ENCODE peak calls at places on chromosomes 16 and 17, in eight cellular contexts. One of them, this sample, is unnamed. For H3K4me1 and H3K9me3, the result is how much of the 10 kb centered on the place peaks cover.

GRCh38 chr16:78444-79145 is 570 bp downstream of the MPG start:
- DNase-seq in psoas muscle: peak
- DNase-seq in fibroblast of lung: peak
- DNase-seq in left ventricle myocardium inferior: peak
- DNase-seq in prostate gland: no peak
- DNase-seq in effector memory CD4-positive, alpha-beta T cell: no peak
- DNase-seq in cardiac muscle cell: peak
- DNase-seq in iPS DF 6.9: no peak
- DNase-seq in this sample: no peak

GRCh38 chr16:28495098-28495793 is 803 bp downstream of the APOBR start:
- DNase-seq in psoas muscle: no peak
- DNase-seq in prostate gland: no peak
- DNase-seq in iPS DF 6.9: no peak
- DNase-seq in effector memory CD4-positive, alpha-beta T cell: no peak
- DNase-seq in left ventricle myocardium inferior: no peak
- DNase-seq in fibroblast of lung: no peak
- DNase-seq in cardiac muscle cell: no peak
- DNase-seq in this sample: no peak

GRCh38 chr16:86044881-86045600 is 146.1 kb downstream of the IRF8 start:
- DNase-seq in prostate gland: no peak
- DNase-seq in psoas muscle: no peak
- DNase-seq in cardiac muscle cell: no peak
- DNase-seq in effector memory CD4-positive, alpha-beta T cell: no peak
- DNase-seq in left ventricle myocardium inferior: no peak
- DNase-seq in iPS DF 6.9: no peak
- DNase-seq in fibroblast of lung: no peak
- DNase-seq in this sample: no peak

GRCh38 chr16:29192329-29193247 is 207.7 kb downstream of the LAT start:
- DNase-seq in effector memory CD4-positive, alpha-beta T cell: no peak
- DNase-seq in prostate gland: no peak
- DNase-seq in left ventricle myocardium inferior: no peak
- DNase-seq in fibroblast of lung: no peak
- DNase-seq in cardiac muscle cell: no peak
- DNase-seq in psoas muscle: no peak
- DNase-seq in iPS DF 6.9: no peak
- DNase-seq in this sample: no peak

GRCh38 chr17:48961516-48962233 is 6.7 kb downstream of the GIP start:
- DNase-seq in cardiac muscle cell: peak
- DNase-seq in iPS DF 6.9: no peak
- DNase-seq in fibroblast of lung: peak
- DNase-seq in psoas muscle: no peak
- DNase-seq in left ventricle myocardium inferior: no peak
- DNase-seq in effector memory CD4-positive, alpha-beta T cell: no peak
- DNase-seq in prostate gland: no peak
- DNase-seq in this sample: no peak

GRCh38 chr17:9824094-9824493 is 1.6 kb upstream of the GLP2R start:
- DNase-seq in left ventricle myocardium inferior: no peak
- DNase-seq in effector memory CD4-positive, alpha-beta T cell: no peak
- DNase-seq in psoas muscle: no peak
- DNase-seq in iPS DF 6.9: no peak
- DNase-seq in cardiac muscle cell: no peak
- DNase-seq in prostate gland: no peak
- DNase-seq in fibroblast of lung: no peak
- DNase-seq in this sample: no peak

GRCh38 chr16:57479043-57479421 is 7.3 kb downstream of the DOK4 start:
- DNase-seq in left ventricle myocardium inferior: no peak
- DNase-seq in iPS DF 6.9: no peak
- DNase-seq in fibroblast of lung: no peak
- DNase-seq in prostate gland: no peak
- DNase-seq in effector memory CD4-positive, alpha-beta T cell: no peak
- DNase-seq in psoas muscle: no peak
- DNase-seq in cardiac muscle cell: no peak
- DNase-seq in this sample: no peak

GRCh38 chr16:35525979-35526590 is 2066.7 kb downstream of the TP53TG3F start:
- DNase-seq in cardiac muscle cell: no peak
- DNase-seq in prostate gland: no peak
- DNase-seq in fibroblast of lung: no peak
- DNase-seq in left ventricle myocardium inferior: no peak
- DNase-seq in psoas muscle: no peak
- DNase-seq in iPS DF 6.9: no peak
- DNase-seq in effector memory CD4-positive, alpha-beta T cell: no peak
- DNase-seq in this sample: no peak

GRCh38 chr17:41992576-41992975 is 24.7 kb downstream of the DNAJC7 start:
- DNase-seq in left ventricle myocardium inferior: no peak
- DNase-seq in fibroblast of lung: peak
- DNase-seq in psoas muscle: no peak
- DNase-seq in prostate gland: no peak
- DNase-seq in effector memory CD4-positive, alpha-beta T cell: no peak
- DNase-seq in iPS DF 6.9: no peak
- DNase-seq in cardiac muscle cell: no peak
- DNase-seq in this sample: no peak

GRCh38 chr17:39461911-39462641 is 790 bp downstream of the CDK12 start:
- DNase-seq in effector memory CD4-positive, alpha-beta T cell: no peak
- DNase-seq in cardiac muscle cell: no peak
- DNase-seq in iPS DF 6.9: no peak
- DNase-seq in fibroblast of lung: peak
- DNase-seq in psoas muscle: peak
- DNase-seq in prostate gland: peak
- DNase-seq in left ventricle myocardium inferior: no peak
- DNase-seq in this sample: no peak

GRCh38 chr16:640614-641013 is 1.0 kb upstream of the MCRIP2 start:
- DNase-seq in prostate gland: no peak
- DNase-seq in psoas muscle: no peak
- DNase-seq in fibroblast of lung: no peak
- DNase-seq in effector memory CD4-positive, alpha-beta T cell: no peak
- DNase-seq in iPS DF 6.9: no peak
- DNase-seq in cardiac muscle cell: no peak
- DNase-seq in left ventricle myocardium inferior: no peak
- DNase-seq in this sample: no peak

GRCh38 chr16:56295739-56296527 is 104.6 kb downstream of the GNAO1 start:
- DNase-seq in iPS DF 6.9: no peak
- DNase-seq in psoas muscle: no peak
- DNase-seq in prostate gland: no peak
- DNase-seq in cardiac muscle cell: no peak
- DNase-seq in fibroblast of lung: no peak
- DNase-seq in left ventricle myocardium inferior: no peak
- DNase-seq in effector memory CD4-positive, alpha-beta T cell: no peak
- DNase-seq in this sample: no peak

GRCh38 chr16:56300901-56301351 is 109.6 kb downstream of the GNAO1 start:
- DNase-seq in psoas muscle: no peak
- DNase-seq in iPS DF 6.9: no peak
- DNase-seq in cardiac muscle cell: no peak
- DNase-seq in left ventricle myocardium inferior: no peak
- DNase-seq in fibroblast of lung: peak
- DNase-seq in effector memory CD4-positive, alpha-beta T cell: no peak
- DNase-seq in prostate gland: no peak
- DNase-seq in this sample: no peak

GRCh38 chr16:56297684-56298083 is 106.4 kb downstream of the GNAO1 start:
- DNase-seq in psoas muscle: no peak
- DNase-seq in prostate gland: no peak
- DNase-seq in cardiac muscle cell: no peak
- DNase-seq in iPS DF 6.9: no peak
- DNase-seq in left ventricle myocardium inferior: no peak
- DNase-seq in fibroblast of lung: no peak
- DNase-seq in effector memory CD4-positive, alpha-beta T cell: no peak
- DNase-seq in this sample: no peak

GRCh38 chr16:56301391-56301850 is 110.1 kb downstream of the GNAO1 start:
- DNase-seq in effector memory CD4-positive, alpha-beta T cell: no peak
- DNase-seq in cardiac muscle cell: peak
- DNase-seq in left ventricle myocardium inferior: no peak
- DNase-seq in iPS DF 6.9: no peak
- DNase-seq in prostate gland: no peak
- DNase-seq in psoas muscle: no peak
- DNase-seq in fibroblast of lung: peak
- DNase-seq in this sample: no peak

GRCh38 chr16:56298948-56299602 is 107.8 kb downstream of the GNAO1 start:
- DNase-seq in prostate gland: no peak
- DNase-seq in cardiac muscle cell: no peak
- DNase-seq in effector memory CD4-positive, alpha-beta T cell: no peak
- DNase-seq in psoas muscle: no peak
- DNase-seq in left ventricle myocardium inferior: peak
- DNase-seq in iPS DF 6.9: no peak
- DNase-seq in fibroblast of lung: no peak
- DNase-seq in this sample: peak
- H3K4me1 ChIP-seq in prostate gland: under half
- H3K4me1 ChIP-seq in cardiac muscle cell: under half
- H3K4me1 ChIP-seq in effector memory CD4-positive, alpha-beta T cell: under half
- H3K4me1 ChIP-seq in psoas muscle: under half
- H3K4me1 ChIP-seq in left ventricle myocardium inferior: under half
- H3K4me1 ChIP-seq in iPS DF 6.9: under half
- H3K4me1 ChIP-seq in fibroblast of lung: under half
- H3K4me1 ChIP-seq in this sample: under half

GRCh38 chr16:30368792-30369090 is 1.6 kb downstream of the TBC1D10B start:
- DNase-seq in cardiac muscle cell: no peak
- DNase-seq in prostate gland: no peak
- DNase-seq in psoas muscle: no peak
- DNase-seq in left ventricle myocardium inferior: no peak
- DNase-seq in iPS DF 6.9: no peak
- DNase-seq in effector memory CD4-positive, alpha-beta T cell: no peak
- DNase-seq in fibroblast of lung: no peak
- DNase-seq in this sample: no peak
- H3K27ac ChIP-seq in cardiac muscle cell: peak
- H3K27ac ChIP-seq in prostate gland: peak
- H3K27ac ChIP-seq in psoas muscle: peak
- H3K27ac ChIP-seq in left ventricle myocardium inferior: peak
- H3K27ac ChIP-seq in iPS DF 6.9: no peak
- H3K27ac ChIP-seq in effector memory CD4-positive, alpha-beta T cell: peak
- H3K27ac ChIP-seq in fibroblast of lung: peak
- H3K27ac ChIP-seq in this sample: peak

GRCh38 chr17:22266231-22266630 is 573.9 kb downstream of the KCNJ18 start:
- DNase-seq in left ventricle myocardium inferior: no peak
- DNase-seq in prostate gland: no peak
- DNase-seq in iPS DF 6.9: no peak
- DNase-seq in effector memory CD4-positive, alpha-beta T cell: no peak
- DNase-seq in fibroblast of lung: no peak
- DNase-seq in cardiac muscle cell: no peak
- DNase-seq in psoas muscle: no peak
- DNase-seq in this sample: no peak
- H3K9me3 ChIP-seq in left ventricle myocardium inferior: under half
- H3K9me3 ChIP-seq in prostate gland: under half
- H3K9me3 ChIP-seq in iPS DF 6.9: under half
- H3K9me3 ChIP-seq in effector memory CD4-positive, alpha-beta T cell: under half
- H3K9me3 ChIP-seq in fibroblast of lung: under half
- H3K9me3 ChIP-seq in cardiac muscle cell: under half
- H3K9me3 ChIP-seq in psoas muscle: under half
- H3K9me3 ChIP-seq in this sample: under half

DNA sequence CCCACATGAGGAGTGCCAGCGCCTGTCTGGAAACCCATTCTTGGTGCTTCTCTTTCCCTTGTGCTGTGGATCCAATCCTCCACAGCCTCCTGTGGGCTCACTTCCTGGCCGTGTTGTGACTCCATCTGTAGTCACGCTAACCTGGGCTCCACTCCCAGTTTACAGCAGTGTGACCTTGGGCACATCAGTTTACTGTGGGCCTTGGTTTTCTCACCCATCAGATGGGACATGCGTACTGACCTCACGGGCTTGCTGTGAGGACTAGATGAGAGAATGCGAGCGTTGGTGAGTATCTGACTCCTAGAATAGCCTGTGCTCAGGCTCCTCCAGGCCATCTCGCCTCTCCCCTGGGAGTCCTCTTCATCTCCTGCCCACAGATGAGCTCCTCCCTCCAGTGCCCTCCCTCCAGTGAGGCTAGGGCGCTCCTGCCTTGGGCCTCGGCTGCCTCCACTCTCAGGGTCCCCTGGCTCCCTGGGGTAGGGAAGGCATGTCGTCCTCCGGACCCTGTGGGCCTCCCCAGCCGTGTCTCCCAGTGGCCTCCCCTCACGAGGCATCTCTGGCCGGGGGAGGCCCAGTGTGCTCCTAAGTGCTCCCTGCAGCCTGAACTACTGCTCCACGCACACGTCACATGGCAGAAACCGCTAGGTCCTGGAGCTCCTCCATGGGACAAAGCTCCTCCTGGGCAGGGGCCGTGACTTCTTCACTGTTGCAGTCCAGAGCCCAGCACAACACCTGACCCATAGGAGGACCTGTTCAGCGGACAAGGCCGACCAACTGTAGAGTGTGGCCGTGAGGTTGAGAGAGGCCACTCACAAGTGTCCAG is 5.2 kb upstream of the FOXJ1 start:
- DNase-seq in left ventricle myocardium inferior: no peak
- DNase-seq in prostate gland: no peak
- DNase-seq in iPS DF 6.9: no peak
- DNase-seq in cardiac muscle cell: no peak
- DNase-seq in fibroblast of lung: no peak
- DNase-seq in effector memory CD4-positive, alpha-beta T cell: no peak
- DNase-seq in psoas muscle: no peak
- DNase-seq in this sample: no peak
- H3K4me1 ChIP-seq in left ventricle myocardium inferior: under half
- H3K4me1 ChIP-seq in prostate gland: under half
- H3K4me1 ChIP-seq in iPS DF 6.9: under half
- H3K4me1 ChIP-seq in cardiac muscle cell: under half
- H3K4me1 ChIP-seq in fibroblast of lung: under half
- H3K4me1 ChIP-seq in effector memory CD4-positive, alpha-beta T cell: under half
- H3K4me1 ChIP-seq in psoas muscle: under half
- H3K4me1 ChIP-seq in this sample: under half